ENCODE peak calls at places on chromosomes 7 and 10, in four cellular contexts. V is GF-D8, M is left ventricle myocardium inferior, Q is Kasumi-1. O is an unnamed sample.

GRCh38 chr10:14253079-14253478 is 77.6 kb downstream of the FRMD4A start:
- DNase-seq in V (no peak), M (no peak), Q (no peak), O (no peak)

GRCh38 chr7:22697897-22698645 is 28.9 kb upstream of the IL6 start:
- DNase-seq in V (no peak), M (no peak), Q (no peak), O (no peak)

GRCh38 chr10:101778151-101778780 is 2.4 kb upstream of the FGF8 start:
- DNase-seq in V (no peak), M (no peak), Q (no peak), O (no peak)

GRCh38 chr10:44706745-44707144 is 204.4 kb upstream of the TMEM72 start:
- DNase-seq in V (no peak), M (no peak), Q (no peak), O (no peak)

GRCh38 chr7:26428571-26428970 is 136.9 kb downstream of the SNX10 start:
- DNase-seq in V (no peak), M (no peak), Q (no peak), O (no peak)

GRCh38 chr10:34407227-34407626 is 407.9 kb downstream of the PARD3 start:
- DNase-seq in V (peak; percentile 28), M (peak; percentile 17), Q (peak; percentile 92), O (no peak)

GRCh38 chr10:132447446-132448247 is 50.6 kb downstream of the PWWP2B start:
- DNase-seq in V (peak; percentile 75), M (no peak), Q (peak; percentile 94), O (peak; percentile 85)

GRCh38 chr10:67665491-67665890 is 30.5 kb downstream of the CTNNA3 start:
- DNase-seq in V (no peak), M (no peak), Q (no peak), O (no peak)

GRCh38 chr10:113486531-113486930 is 66.3 kb upstream of the HABP2 start:
- DNase-seq in V (no peak), M (no peak), Q (no peak), O (no peak)

GRCh38 chr10:52956861-52957260 is 184.3 kb upstream of the MBL2 start:
- DNase-seq in V (no peak), M (no peak), Q (no peak), O (no peak)

GRCh38 chr7:97013025-97013424 is 7.7 kb downstream of the DLX6 start:
- DNase-seq in V (no peak), M (no peak), Q (no peak), O (no peak)

GRCh38 chr7:131131746-131132431 is 195.8 kb upstream of the MKLN1 start:
- DNase-seq in V (no peak), M (no peak), Q (no peak), O (no peak)

GRCh38 chr10:58064714-58065528 is 202.8 kb downstream of the IPMK start:
- DNase-seq in V (no peak), M (no peak), Q (peak; percentile 81), O (no peak)

GRCh38 chr10:81953420-81953819 is 78.4 kb downstream of the NRG3 start:
- DNase-seq in V (no peak), M (no peak), Q (no peak), O (no peak)

GRCh38 chr7:138459300-138460175 is 521 bp upstream of the TRIM24 start:
- DNase-seq in V (peak; percentile 95), M (peak; percentile 98), Q (peak; percentile 99), O (peak; percentile 97)

GRCh38 chr7:107315821-107316220 is 147.0 kb downstream of the HBP1 start:
- DNase-seq in V (no peak), M (no peak), Q (no peak), O (no peak)

GRCh38 chr7:6649241-6649961 is 12.3 kb downstream of the ZNF316 start:
- DNase-seq in V (no peak), M (no peak), Q (no peak), O (no peak)

GRCh38 chr10:71314028-71314693 is 4.9 kb upstream of the SLC29A3 start:
- DNase-seq in V (no peak), M (peak; percentile 50), Q (peak; percentile 76), O (peak; percentile 56)

GRCh38 chr10:12482586-12482985 is 133.2 kb downstream of the CAMK1D start:
- DNase-seq in V (no peak), M (no peak), Q (no peak), O (no peak)

GRCh38 chr10:72186633-72187330 is 29.0 kb upstream of the ANAPC16 start:
- DNase-seq in V (peak; percentile 23), M (no peak), Q (no peak), O (no peak)

O was measured in stimulated activated naive CD8-positive, alpha-beta T cell treated with anti-CD3 and anti-CD28 coated beads, Interleukin-15, Interleukin-2, amounts not matched to agents 100 U/mL and 50 U/mL, for 24 hours.